ENCODE peak calls at places on chromosomes 7 and 10, in four cellular contexts. E is GM12878, J is HepG2, U is K562. S is an unnamed sample.

GRCh38 chr10:119005377-119006043 is 24.0 kb upstream of the NANOS1 start:
- DNase-seq in U (peak), E (no peak), J (no peak), S (no peak)

GRCh38 chr7:12641196-12641595 is 46.2 kb upstream of the ARL4A start:
- DNase-seq in U (no peak), J (no peak), E (no peak), S (no peak)

GRCh38 chr10:114297136-114297705 is 58.2 kb downstream of the VWA2 start:
- DNase-seq in E (no peak), U (no peak), J (no peak), S (no peak)

GRCh38 chr10:16787361-16787791 is 29.8 kb downstream of the RSU1 start:
- DNase-seq in E (no peak), J (no peak), U (no peak), S (no peak)

GRCh38 chr10:79246209-79246581 is 101.1 kb upstream of the PPIF start:
- DNase-seq in U (no peak), J (no peak), E (no peak), S (no peak)

GRCh38 chr7:130628901-130629300 is 39.6 kb downstream of the COPG2 start:
- DNase-seq in J (no peak), U (no peak), E (no peak), S (no peak)

GRCh38 chr10:32889631-32890212 is 68.3 kb downstream of the ITGB1 start:
- DNase-seq in J (no peak), U (no peak), E (no peak), S (no peak)

GRCh38 chr10:125048101-125048864 is 106.4 kb downstream of the ZRANB1 start:
- DNase-seq in E (no peak), J (peak), U (peak), S (peak)

GRCh38 chr10:21496285-21497176 is 29.0 kb downstream of the SKIDA1 start:
- DNase-seq in J (peak), E (no peak), U (peak), S (peak)

GRCh38 chr7:123979876-123980275 is 53.0 kb downstream of the TMEM229A start:
- DNase-seq in J (no peak), E (no peak), U (no peak), S (no peak)

GRCh38 chr7:70775570-70776156 is 356.3 kb upstream of the GALNT17 start:
- DNase-seq in U (peak), J (no peak), E (peak), S (no peak)

GRCh38 chr10:68795886-68796532 is 31.3 kb upstream of the STOX1 start:
- DNase-seq in U (no peak), J (no peak), E (no peak), S (no peak)

GRCh38 chr7:148153611-148154010 is 437.0 kb upstream of the C7orf33 start:
- DNase-seq in J (no peak), E (no peak), U (no peak), S (no peak)

GRCh38 chr7:98831641-98832221 is 38.1 kb downstream of the TMEM130 start:
- DNase-seq in J (peak), E (no peak), U (peak), S (peak)

GRCh38 chr7:37833107-37833817 is 15.1 kb upstream of the NME8 start:
- DNase-seq in J (peak), U (peak), E (no peak), S (peak)

GRCh38 chr10:43867667-43868361 is 219.1 kb upstream of the ZNF32 start:
- DNase-seq in J (peak), E (no peak), U (no peak), S (no peak)

GRCh38 chr7:145957160-145957890 is 159.3 kb upstream of the CNTNAP2 start:
- DNase-seq in J (no peak), U (no peak), E (no peak), S (no peak)

GRCh38 chr7:5423272-5423843 is at the start of gene TNRC18:
- DNase-seq in E (no peak), J (no peak), U (no peak), S (peak)

GRCh38 chr10:33336606-33337334 is 2.3 kb upstream of the NRP1 start:
- DNase-seq in J (no peak), U (no peak), E (no peak), S (peak)

GRCh38 chr10:28200804-28201203 is 102.1 kb downstream of the MPP7 start:
- DNase-seq in U (no peak), E (no peak), J (no peak), S (no peak)

GRCh38 chr7:88758355-88759215 is 915 bp upstream of the ZNF804B start:
- DNase-seq in U (peak), E (no peak), J (no peak), S (peak)

GRCh38 chr7:115782716-115783460 is 247.7 kb downstream of the TFEC start:
- DNase-seq in J (no peak), E (no peak), U (no peak), S (no peak)

GRCh38 chr7:8177109-8177933 is 84.6 kb downstream of the ICA1 start:
- DNase-seq in J (no peak), E (no peak), U (peak), S (no peak)

GRCh38 chr10:68406111-68406814 is 814 bp downstream of the RUFY2 start:
- DNase-seq in E (no peak), U (peak), J (peak), S (peak)

GRCh38 chr7:87147500-87147899 is 4.8 kb upstream of the DMTF1 start:
- DNase-seq in E (no peak), J (no peak), U (no peak), S (no peak)

GRCh38 chr7:127817466-127817865 is 165.5 kb downstream of the SND1 start:
- DNase-seq in U (no peak), E (no peak), J (no peak), S (no peak)

GRCh38 chr7:127822822-127823508 is 171.0 kb downstream of the SND1 start:
- DNase-seq in J (no peak), U (peak), E (no peak), S (no peak)

GRCh38 chr7:127816354-127817190 is 164.6 kb downstream of the SND1 start:
- DNase-seq in U (no peak), J (peak), E (no peak), S (no peak)

GRCh38 chr7:127821146-127821545 is 169.2 kb downstream of the SND1 start:
- DNase-seq in J (no peak), E (no peak), U (no peak), S (no peak)

DNA sequence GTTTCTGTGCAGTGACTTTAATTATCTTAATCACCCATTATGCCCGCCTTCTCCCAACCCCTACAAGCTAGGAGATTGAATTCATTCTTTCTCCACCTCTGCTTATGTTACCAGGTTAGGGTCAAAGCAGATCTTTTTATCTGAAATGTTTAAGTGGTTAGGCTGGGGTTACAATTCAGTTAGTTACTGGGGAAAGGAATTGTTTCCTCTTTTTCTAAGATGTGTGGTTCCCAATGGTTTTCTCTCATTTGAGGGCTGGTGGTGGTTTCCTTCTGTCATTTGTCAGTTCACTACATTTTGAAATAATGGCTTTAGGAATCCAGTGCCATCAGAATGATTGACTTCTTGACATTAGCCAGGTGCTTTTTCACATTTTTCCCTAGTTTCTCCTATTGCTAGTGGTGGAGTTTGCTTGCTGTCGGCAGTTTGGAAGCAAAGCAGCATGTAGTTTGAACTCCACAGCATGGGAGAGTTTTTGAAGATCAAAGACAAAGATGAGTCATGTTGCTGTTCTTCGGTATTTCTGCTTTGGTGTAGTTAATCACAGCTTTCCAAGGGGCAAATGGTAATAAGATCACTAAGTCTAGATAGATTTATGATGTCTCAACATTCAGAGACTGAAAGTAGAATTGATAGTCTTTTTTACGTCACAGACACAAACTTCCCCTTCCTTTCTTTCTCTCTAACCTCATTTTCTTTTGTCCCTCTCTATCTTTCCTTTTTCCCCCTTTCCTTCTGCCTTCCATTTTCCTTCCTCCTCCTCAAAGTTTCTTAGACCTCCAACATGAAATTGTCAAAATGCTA is 168.2 kb downstream of the SND1 start:
- DNase-seq in U (peak), E (peak), J (peak), S (no peak)
- TF ChIP-seq TCF7 in U (peak), E (peak), J (peak), S (no peak)

GRCh38 chr7:122136639-122137253 is 7.3 kb downstream of the AASS start:
- DNase-seq in U (no peak), E (no peak), J (no peak), S (no peak)
- TF ChIP-seq TCF7 in U (no peak), E (no peak), J (no peak), S (no peak)

GRCh38 chr7:110371709-110372108 is 719.2 kb upstream of the LRRN3 start:
- DNase-seq in J (no peak), E (no peak), U (no peak), S (no peak)

GRCh38 chr7:110375068-110375467 is 715.9 kb upstream of the LRRN3 start:
- DNase-seq in J (no peak), E (no peak), U (no peak), S (no peak)

GRCh38 chr7:110372685-110373084 is 718.2 kb upstream of the LRRN3 start:
- DNase-seq in E (no peak), U (no peak), J (no peak), S (no peak)

GRCh38 chr7:110373514-110374258 is 717.2 kb upstream of the LRRN3 start:
- DNase-seq in U (no peak), E (no peak), J (no peak), S (no peak)
- TF ChIP-seq TCF7 in U (no peak), E (no peak), J (no peak), S (no peak)

GRCh38 chr7:25671087-25671486 is 442.8 kb upstream of the NPVF start:
- DNase-seq in J (no peak), E (no peak), U (no peak), S (no peak)

GRCh38 chr7:25666671-25667060 is 438.4 kb upstream of the NPVF start:
- DNase-seq in J (no peak), U (no peak), E (no peak), S (no peak)

GRCh38 chr7:25669954-25670841 is 441.9 kb upstream of the NPVF start:
- DNase-seq in E (no peak), J (no peak), U (no peak), S (no peak)

GRCh38 chr7:25672476-25672875 is 444.2 kb upstream of the NPVF start:
- DNase-seq in U (no peak), J (no peak), E (no peak), S (no peak)

GRCh38 chr7:25669300-25669781 is 441.1 kb upstream of the NPVF start:
- DNase-seq in U (no peak), E (no peak), J (no peak), S (no peak)
- TF ChIP-seq TCF7 in U (no peak), E (no peak), J (no peak), S (no peak)

DNA sequence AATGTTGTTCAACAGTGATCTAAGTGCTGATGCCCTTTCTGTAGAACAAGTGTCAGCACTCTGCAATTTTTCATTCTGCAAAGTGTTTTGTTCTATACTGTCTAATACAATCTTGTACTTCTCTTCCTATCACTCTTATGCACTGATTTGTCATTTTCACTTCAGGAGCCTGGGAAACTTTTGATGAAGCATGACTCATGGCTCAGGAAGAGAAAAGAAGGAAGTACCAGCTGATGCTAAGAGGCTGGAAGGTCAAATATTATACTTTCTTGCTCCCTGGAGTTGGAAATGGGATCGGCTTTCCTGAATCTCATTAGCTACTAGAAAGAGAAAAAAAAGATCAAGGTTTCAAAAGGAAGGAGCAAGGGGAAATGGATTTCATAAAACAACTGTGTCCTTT is 45.8 kb downstream of the DGKI start:
- DNase-seq in U (no peak), E (no peak), J (no peak), S (no peak)
- TF ChIP-seq TCF7 in U (no peak), E (no peak), J (no peak), S (no peak)

GRCh38 chr7:1558841-1559625 is 3.0 kb upstream of the TMEM184A start:
- DNase-seq in J (no peak), E (no peak), U (no peak), S (no peak)

GRCh38 chr7:1557006-1557405 is 1.0 kb upstream of the TMEM184A start:
- DNase-seq in E (no peak), U (no peak), J (no peak), S (no peak)

GRCh38 chr7:1559626-1560590 is 3.9 kb upstream of the TMEM184A start:
- DNase-seq in E (no peak), J (no peak), U (no peak), S (no peak)

GRCh38 chr7:1557771-1558170 is 1.8 kb upstream of the TMEM184A start:
- DNase-seq in U (no peak), E (no peak), J (no peak), S (no peak)

DNA sequence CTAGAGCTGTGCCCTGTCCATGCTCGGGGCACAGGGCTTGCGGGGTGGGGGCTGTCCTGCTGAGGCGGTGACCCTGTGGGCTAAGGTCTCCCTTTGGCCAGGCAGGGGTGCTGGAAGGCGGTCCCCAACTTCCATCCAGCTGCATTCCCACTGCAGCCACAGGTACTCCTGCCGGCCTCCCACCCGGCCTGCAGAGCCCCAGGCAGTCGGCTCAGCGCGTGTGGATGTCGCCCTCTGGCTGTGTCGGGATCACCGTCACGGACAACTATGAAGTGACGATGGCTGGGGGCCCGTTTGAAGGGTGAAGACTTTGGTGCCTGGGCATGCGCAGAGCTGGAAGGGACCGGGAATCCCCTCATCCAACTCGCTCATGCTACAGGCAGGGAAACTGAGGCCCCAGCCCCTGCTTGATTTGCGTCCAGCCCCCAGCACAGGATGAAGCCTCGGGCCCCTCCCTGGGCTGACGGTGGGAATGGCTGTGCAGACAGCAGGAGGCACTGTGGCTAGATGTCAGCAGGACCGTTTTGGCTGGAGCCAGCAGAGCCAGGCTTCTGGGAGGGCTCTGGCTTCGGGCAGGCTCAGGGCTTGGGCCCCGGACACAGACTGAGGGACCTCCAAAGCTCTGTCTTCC is 2.3 kb upstream of the TMEM184A start:
- DNase-seq in U (peak), E (no peak), J (peak), S (peak)
- TF ChIP-seq TCF7 in U (no peak), E (no peak), J (no peak), S (no peak)

GRCh38 chr10:11513727-11514126 is 97.7 kb downstream of the USP6NL start:
- DNase-seq in J (no peak), U (no peak), E (no peak), S (no peak)

GRCh38 chr10:11510714-11511113 is 100.7 kb downstream of the USP6NL start:
- DNase-seq in E (no peak), J (no peak), U (no peak), S (no peak)

GRCh38 chr10:11512596-11512995 is 98.9 kb downstream of the USP6NL start:
- DNase-seq in U (no peak), E (no peak), J (no peak), S (no peak)

GRCh38 chr10:11509036-11509435 is 102.4 kb downstream of the USP6NL start:
- DNase-seq in J (no peak), E (no peak), U (no peak), S (no peak)

GRCh38 chr10:11511325-11511724 is 100.1 kb downstream of the USP6NL start:
- DNase-seq in E (no peak), J (no peak), U (no peak), S (no peak)
- TF ChIP-seq TCF7 in E (no peak), J (no peak), U (no peak), S (no peak)

GRCh38 chr10:87531908-87532622 is 27.4 kb downstream of the MINPP1 start:
- DNase-seq in E (no peak), U (no peak), J (no peak), S (no peak)

GRCh38 chr10:87538092-87538795 is 33.6 kb downstream of the MINPP1 start:
- DNase-seq in E (no peak), U (no peak), J (no peak), S (no peak)

GRCh38 chr10:87532696-87533095 is 28.0 kb downstream of the MINPP1 start:
- DNase-seq in U (no peak), J (no peak), E (no peak), S (no peak)

DNA sequence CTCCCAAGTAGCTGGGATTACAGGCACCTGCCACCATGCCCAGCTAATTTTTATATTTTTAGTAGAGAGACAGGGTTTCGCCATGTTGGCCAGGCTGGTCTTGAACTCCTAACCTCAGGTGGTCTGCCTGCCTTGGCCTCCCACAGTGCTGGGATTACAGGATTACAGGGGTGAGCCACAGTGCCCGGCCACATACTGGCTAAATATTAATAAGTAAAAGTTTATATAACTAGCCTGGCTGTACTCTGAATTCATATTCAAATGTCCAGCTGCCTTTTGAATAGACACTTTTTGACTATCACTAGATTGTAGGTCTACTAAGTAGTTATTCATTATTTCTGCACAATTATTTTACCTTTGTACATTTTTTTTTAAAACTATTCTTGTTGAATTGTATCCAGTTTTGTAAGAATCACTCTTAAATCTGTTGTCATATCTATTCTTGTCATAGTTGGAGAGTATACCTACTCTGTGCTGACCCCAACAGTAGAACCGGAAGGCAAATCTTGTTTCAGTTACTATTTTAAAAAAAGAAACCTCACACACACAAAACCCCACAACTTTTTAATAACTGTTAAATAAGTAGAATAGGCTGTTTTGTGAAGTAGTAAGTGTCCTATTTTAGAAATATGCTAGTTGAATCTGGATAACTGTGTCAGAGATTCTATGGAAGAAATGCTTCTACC is 29.6 kb downstream of the MINPP1 start:
- DNase-seq in J (no peak), U (no peak), E (peak), S (no peak)
- TF ChIP-seq TCF7 in J (no peak), U (no peak), E (peak), S (no peak)

S was measured in WTC11.